ENCODE peak calls at places on chromosomes 4 and X, in nine cellular contexts. I is H1, C is upper lobe of right lung, F is cardiac fibroblast, A is HCT116, U is testis, P is lower lobe of right lung, X is AG10803, Q is fibroblast of the aortic adventitia. D is an unnamed sample.

GRCh38 chrX:129737921-129738320 is 858 bp upstream of the XPNPEP2 start:
- DNase-seq in A (no peak), C (no peak), I (no peak), Q (peak), F (peak), P (no peak), X (peak), U (no peak), D (no peak)

GRCh38 chrX:133414399-133415275 is 652 bp downstream of the GPC4 start:
- DNase-seq in U (no peak), A (no peak), Q (no peak), X (peak), P (peak), F (no peak), I (no peak), C (peak), D (no peak)

GRCh38 chrX:80765226-80765625 is 44.5 kb downstream of the BRWD3 start:
- DNase-seq in P (no peak), I (no peak), C (no peak), F (peak), X (peak), Q (peak), U (no peak), A (no peak), D (peak)

GRCh38 chr4:152630361-152630760 is 49.4 kb downstream of the TMEM154 start:
- DNase-seq in P (no peak), C (no peak), A (no peak), Q (no peak), U (no peak), X (no peak), I (no peak), F (no peak), D (no peak)

GRCh38 chr4:2977116-2978097 is 14.0 kb downstream of the GRK4 start:
- DNase-seq in P (no peak), Q (peak), U (no peak), C (no peak), A (no peak), F (peak), I (no peak), X (peak), D (no peak)

GRCh38 chr4:794911-795725 is 30.8 kb downstream of the CPLX1 start:
- DNase-seq in A (no peak), X (no peak), P (peak), C (no peak), Q (no peak), U (no peak), I (no peak), F (no peak), D (no peak)

GRCh38 chr4:2942532-2943363 is 20.5 kb downstream of the NOP14 start:
- DNase-seq in U (no peak), I (no peak), X (no peak), Q (no peak), A (no peak), C (peak), P (peak), F (no peak), D (no peak)

GRCh38 chrX:22194207-22194606 is 78.5 kb upstream of the CBLL2 start:
- DNase-seq in A (no peak), Q (no peak), C (no peak), X (no peak), U (no peak), I (no peak), P (no peak), F (no peak), D (no peak)

GRCh38 chrX:37349131-37350033 is at the start of gene PRRG1:
- DNase-seq in P (peak), X (peak), Q (peak), C (peak), I (peak), A (peak), F (peak), U (peak), D (peak)

GRCh38 chr4:101857176-101857575 is 66.6 kb downstream of the BANK1 start:
- DNase-seq in X (no peak), I (no peak), C (no peak), P (no peak), Q (no peak), F (no peak), A (no peak), U (no peak), D (no peak)

GRCh38 chr4:182449186-182449880 is 206.1 kb downstream of the TENM3 start:
- DNase-seq in I (peak), F (no peak), P (no peak), Q (peak), X (no peak), A (no peak), C (no peak), U (peak), D (peak)
- H3K4me3 ChIP-seq in I (peak), F (peak), P (peak), Q (peak), X (peak), A (peak), C (peak), U (peak), D (peak)

GRCh38 chr4:41877020-41877796 is 58.0 kb upstream of the TMEM33 start:
- DNase-seq in X (no peak), P (no peak), I (no peak), F (no peak), A (no peak), Q (no peak), U (no peak), C (no peak), D (no peak)
- H3K4me3 ChIP-seq in X (no peak), P (no peak), I (no peak), F (no peak), A (no peak), Q (no peak), U (no peak), C (no peak), D (no peak)

DNA sequence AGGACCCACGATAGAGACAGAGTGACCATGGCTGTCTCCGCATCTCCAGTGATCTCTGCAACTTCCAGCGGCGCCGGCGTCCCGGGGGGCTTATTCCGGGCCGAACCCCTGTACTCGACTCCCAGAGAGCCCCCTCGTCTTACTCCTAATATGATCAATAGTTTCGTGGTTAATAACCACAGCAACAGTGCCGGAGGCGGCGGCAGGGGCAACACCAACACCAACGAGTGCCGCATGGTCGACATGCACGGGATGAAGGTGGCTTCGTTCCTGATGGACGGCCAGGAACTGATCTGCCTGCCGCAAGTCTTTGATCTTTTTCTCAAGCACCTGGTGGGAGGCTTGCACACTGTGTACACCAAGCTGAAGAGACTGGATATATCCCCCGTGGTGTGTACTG is 343 bp downstream of the DACH2 start:
- DNase-seq in X (no peak), Q (no peak), A (no peak), C (no peak), F (no peak), P (no peak), U (no peak), I (no peak), D (no peak)
- H3K4me3 ChIP-seq in X (peak), Q (peak), A (no peak), C (peak), F (peak), P (peak), U (peak), I (peak), D (peak)

DNA sequence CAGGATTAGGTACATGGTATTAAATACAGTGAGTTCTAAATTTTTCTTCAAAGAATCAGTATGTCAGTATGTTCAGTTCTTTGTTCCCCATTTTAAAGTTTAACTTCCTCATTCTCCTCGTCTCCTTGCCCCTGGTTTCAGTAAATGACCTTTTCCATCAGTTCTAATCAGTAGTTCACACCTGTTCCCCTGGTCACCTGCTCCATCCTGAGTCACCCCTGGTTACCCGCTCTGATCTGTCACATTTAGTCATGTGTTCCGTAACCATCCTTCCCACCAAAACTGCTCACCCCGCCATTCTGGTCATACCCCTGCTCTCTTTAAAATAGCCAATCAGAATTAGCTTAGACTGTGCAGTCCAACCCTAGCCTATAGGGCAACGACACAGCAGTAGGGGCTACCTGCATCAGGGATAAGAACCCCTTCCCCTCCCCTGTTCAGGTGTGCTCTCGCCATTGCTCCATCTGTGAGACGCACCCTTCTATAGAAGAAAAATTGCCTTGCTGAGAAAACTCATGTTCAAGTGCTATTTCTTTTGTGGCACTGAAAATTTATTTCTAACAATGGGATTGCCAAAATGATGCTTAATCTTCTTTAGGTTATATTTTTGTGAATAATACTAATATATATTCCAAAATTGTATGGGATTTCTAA is 181.3 kb downstream of the OR13H1 start:
- DNase-seq in C (no peak), F (no peak), U (no peak), A (no peak), Q (no peak), X (no peak), P (no peak), I (no peak), D (no peak)
- H3K4me3 ChIP-seq in C (no peak), F (no peak), U (no peak), A (no peak), Q (no peak), X (no peak), P (no peak), I (no peak), D (no peak)

GRCh38 chrX:125758819-125759218 is 407.3 kb downstream of the DCAF12L2 start:
- DNase-seq in A (no peak), U (no peak), C (no peak), F (no peak), Q (no peak), I (no peak), P (no peak), X (no peak), D (no peak)

GRCh38 chrX:125762954-125763353 is 403.1 kb downstream of the DCAF12L2 start:
- DNase-seq in F (no peak), U (no peak), Q (no peak), A (no peak), X (no peak), C (no peak), P (no peak), I (no peak), D (no peak)

DNA sequence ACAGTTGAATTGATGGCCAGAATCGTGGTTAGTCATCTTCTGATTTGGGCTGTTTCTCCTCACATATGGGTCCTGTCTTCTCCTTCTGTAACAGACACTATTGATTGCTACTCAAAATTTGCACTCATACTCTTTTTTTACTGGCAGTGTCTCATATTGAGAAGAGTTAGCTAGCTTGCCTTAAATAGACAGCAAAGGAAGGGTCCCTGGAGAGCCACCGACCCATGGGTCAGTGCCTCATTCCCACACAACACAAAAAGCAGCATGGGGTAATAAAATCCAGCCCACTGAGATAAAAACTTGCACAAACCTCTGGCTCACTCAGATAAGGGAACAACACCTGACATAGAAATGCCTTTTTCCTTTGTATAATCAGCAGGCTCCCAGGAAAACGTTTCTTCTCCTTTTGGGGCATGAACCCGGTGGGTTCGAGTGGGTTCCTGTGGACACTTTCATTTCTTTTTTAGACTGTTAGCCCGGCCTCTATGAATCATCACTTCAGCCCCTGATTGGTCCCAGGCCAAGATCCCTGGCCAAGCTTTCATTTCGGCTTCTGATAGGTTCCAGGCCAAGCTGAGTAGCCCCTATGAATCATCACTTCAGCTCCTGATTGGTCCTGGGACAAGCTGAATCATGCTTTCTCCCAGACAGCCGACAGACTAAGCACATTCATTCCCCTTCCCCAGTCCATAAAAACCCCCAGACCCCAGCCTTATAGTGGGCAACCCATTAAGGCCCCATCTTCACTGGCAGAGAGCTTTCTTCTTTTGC is 408.1 kb downstream of the DCAF12L2 start:
- DNase-seq in F (no peak), A (no peak), Q (peak), P (no peak), I (no peak), X (no peak), C (no peak), U (no peak), D (no peak)
- H3K4me3 ChIP-seq in F (no peak), A (no peak), Q (no peak), P (no peak), I (no peak), X (no peak), C (no peak), U (no peak), D (no peak)

DNA sequence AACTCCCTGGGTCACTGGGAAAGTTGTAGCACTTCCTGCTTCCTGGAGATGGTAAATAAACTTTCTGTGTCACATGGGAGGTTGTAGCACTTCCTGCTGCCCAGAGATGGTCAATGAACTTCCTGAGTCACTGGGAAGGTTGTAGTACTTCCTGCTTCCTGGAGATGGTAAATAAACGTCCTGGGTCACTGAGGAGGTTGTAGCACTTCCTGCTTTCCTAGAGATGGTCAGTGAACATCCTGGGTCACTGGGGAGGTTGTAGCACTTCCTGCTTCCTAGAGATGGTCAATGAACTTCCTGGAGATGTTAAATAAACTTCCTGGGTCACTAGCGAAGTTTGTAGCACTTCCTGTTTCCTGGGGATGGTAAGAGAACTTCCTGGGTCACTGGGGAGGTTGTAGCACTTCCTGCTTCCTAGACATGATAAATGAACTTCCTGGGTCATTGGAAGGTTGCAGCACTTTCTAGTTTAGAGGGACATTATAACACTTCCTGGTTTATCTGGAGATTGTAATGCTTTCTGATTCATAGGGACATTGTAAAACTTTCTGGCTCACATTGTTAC is 62.3 kb upstream of the CD99 start:
- DNase-seq in U (peak), C (no peak), A (no peak), P (no peak), X (no peak), F (no peak), I (no peak), Q (no peak), D (no peak)
- H3K4me3 ChIP-seq in U (no peak), C (no peak), A (no peak), P (no peak), X (no peak), F (no peak), I (no peak), Q (no peak), D (no peak)

GRCh38 chr4:55399581-55399980 is 3.8 kb downstream of the TMEM165 start:
- DNase-seq in F (no peak), C (no peak), I (no peak), X (no peak), Q (no peak), P (no peak), A (no peak), U (no peak), D (no peak)
- H3K4me3 ChIP-seq in F (peak), C (peak), I (peak), X (no peak), Q (peak), P (peak), A (no peak), U (no peak), D (no peak)

D was measured in NT2/D1.